ENCODE peak calls at places on chromosome 20, in six cellular contexts. W is cardiac muscle cell; G is NCI-H1048; Z is activated CD4-positive, alpha-beta T cell treated with anti-CD3 and anti-CD28 coated beads, Interleukin-2, amount 10 ng/mL, durations not matched to agents 7 days and 5 days; E is psoas muscle; T is endodermal cell. L is an unnamed sample.

GRCh38 chr20:58130156-58130555 is 98.3 kb downstream of the ANKRD60 start:
- DNase-seq in W (no peak), G (no peak), Z (no peak), E (no peak), T (no peak), L (no peak)

GRCh38 chr20:63320616-63321147 is 27.7 kb downstream of the COL20A1 start:
- DNase-seq in W (no peak), G (no peak), Z (no peak), E (peak), T (no peak), L (no peak)

GRCh38 chr20:23823621-23824324 is 2.8 kb downstream of the CST2 start:
- DNase-seq in W (no peak), G (no peak), Z (no peak), E (no peak), T (no peak), L (no peak)

GRCh38 chr20:33693741-33694645 is 7.8 kb upstream of the E2F1 start:
- DNase-seq in W (no peak), G (no peak), Z (no peak), E (peak), T (no peak), L (no peak)

GRCh38 chr20:62808211-62808865 is 3.7 kb downstream of the OGFR start:
- DNase-seq in W (peak), G (no peak), Z (peak), E (peak), T (peak), L (no peak)

GRCh38 chr20:62646851-62647520 is 4.7 kb downstream of the SLCO4A1 start:
- DNase-seq in W (no peak), G (no peak), Z (no peak), E (peak), T (no peak), L (no peak)

GRCh38 chr20:50394569-50394968 is 115.6 kb upstream of the PTPN1 start:
- DNase-seq in W (no peak), G (no peak), Z (no peak), E (no peak), T (no peak), L (no peak)

GRCh38 chr20:59752101-59752586 is 147.8 kb downstream of the PHACTR3 start:
- DNase-seq in W (no peak), G (no peak), Z (no peak), E (no peak), T (no peak), L (no peak)

GRCh38 chr20:38217791-38218565 is 42.6 kb downstream of the KIAA1755 start:
- DNase-seq in W (peak), G (no peak), Z (no peak), E (no peak), T (peak), L (peak)

GRCh38 chr20:36344517-36345132 is 38.5 kb downstream of the DLGAP4 start:
- DNase-seq in W (peak), G (no peak), Z (peak), E (no peak), T (peak), L (no peak)

GRCh38 chr20:3923818-3924217 is 34.6 kb downstream of the PANK2 start:
- DNase-seq in W (peak), G (no peak), Z (no peak), E (no peak), T (no peak), L (no peak)

GRCh38 chr20:38343107-38343797 is 3.0 kb upstream of the LBP start:
- DNase-seq in W (peak), G (no peak), Z (no peak), E (no peak), T (no peak), L (no peak)

GRCh38 chr20:63628246-63628975 is 1.5 kb upstream of the GMEB2 start:
- DNase-seq in W (peak), G (peak), Z (peak), E (peak), T (peak), L (no peak)

GRCh38 chr20:5197847-5198650 is 71.2 kb downstream of the CDS2 start:
- DNase-seq in W (no peak), G (no peak), Z (no peak), E (peak), T (no peak), L (no peak)

GRCh38 chr20:3446779-3447178 is 24.0 kb upstream of the ATRN start:
- DNase-seq in W (no peak), G (no peak), Z (no peak), E (no peak), T (no peak), L (no peak)

GRCh38 chr20:49276895-49277785 is 717 bp downstream of the ZNFX1 start:
- DNase-seq in W (no peak), G (no peak), Z (peak), E (peak), T (peak), L (no peak)

GRCh38 chr20:9409981-9410380 is 104.4 kb upstream of the LAMP5 start:
- DNase-seq in W (peak), G (no peak), Z (no peak), E (no peak), T (no peak), L (peak)

GRCh38 chr20:51412991-51413471 is 129.5 kb downstream of the NFATC2 start:
- DNase-seq in W (peak), G (no peak), Z (no peak), E (peak), T (peak), L (no peak)

GRCh38 chr20:55205684-55206083 is 730.3 kb downstream of the DOK5 start:
- DNase-seq in W (no peak), G (no peak), Z (no peak), E (no peak), T (no peak), L (no peak)

GRCh38 chr20:10414982-10415650 is 18.9 kb downstream of the MKKS start:
- DNase-seq in W (peak), G (no peak), Z (no peak), E (no peak), T (no peak), L (no peak)

GRCh38 chr20:17594443-17594842 is 24.6 kb downstream of the DSTN start:
- DNase-seq in W (peak), G (no peak), Z (no peak), E (no peak), T (no peak), L (peak)

GRCh38 chr20:57032847-57033246 is 233.6 kb downstream of the BMP7 start:
- DNase-seq in W (no peak), G (no peak), Z (no peak), E (no peak), T (no peak), L (no peak)

GRCh38 chr20:47133809-47134456 is 222.6 kb downstream of the ZMYND8 start:
- DNase-seq in W (peak), G (no peak), Z (no peak), E (peak), T (no peak), L (no peak)

GRCh38 chr20:5122861-5123260 is 3.1 kb upstream of the PCNA start:
- DNase-seq in W (peak), G (no peak), Z (no peak), E (no peak), T (no peak), L (no peak)

GRCh38 chr20:36435799-36436541 is 105.3 kb upstream of the MYL9 start:
- DNase-seq in W (peak), G (peak), Z (peak), E (peak), T (peak), L (no peak)

GRCh38 chr20:47070176-47070575 is 175.5 kb downstream of the EYA2 start:
- DNase-seq in W (peak), G (no peak), Z (no peak), E (no peak), T (no peak), L (no peak)

GRCh38 chr20:35200255-35200654 is 26.2 kb upstream of the MMP24 start:
- DNase-seq in W (peak), G (no peak), Z (no peak), E (no peak), T (no peak), L (peak)

GRCh38 chr20:1130058-1130694 is 11.8 kb downstream of the PSMF1 start:
- DNase-seq in W (no peak), G (no peak), Z (no peak), E (no peak), T (no peak), L (no peak)

GRCh38 chr20:45998761-45999160 is 9.9 kb upstream of the MMP9 start:
- DNase-seq in W (no peak), G (no peak), Z (no peak), E (no peak), T (no peak), L (no peak)

GRCh38 chr20:32685541-32686529 is 12.1 kb upstream of the C20orf203 start:
- DNase-seq in W (peak), G (no peak), Z (no peak), E (no peak), T (no peak), L (peak)

GRCh38 chr20:59827138-59828056 is 106.0 kb downstream of the SYCP2 start:
- DNase-seq in W (no peak), G (no peak), Z (peak), E (no peak), T (peak), L (no peak)

L was measured in AG04449.